ENCODE peak calls at places on chromosomes 13 and 19, in six cellular contexts. T is NCI-H748 treated with DMSO at 0.1 percent for 48 hours; V is NCI-H1417; F is activated naive CD4-positive, alpha-beta T cell treated with Interleukin-2 at 50 U/mL for 16 hours; O is effector memory CD4-positive, alpha-beta T cell; S is astrocyte of the spinal cord. Q is an unnamed sample.

GRCh38 chr13:74191036-74191809 is 57.0 kb upstream of the KLF12 start:
- DNase-seq in T (no peak), V (no peak), F (peak), O (no peak), S (no peak), Q (no peak)

GRCh38 chr19:8393192-8393870 is 3.2 kb downstream of the RAB11B start:
- DNase-seq in T (no peak), V (no peak), F (no peak), O (no peak), S (no peak), Q (no peak)

GRCh38 chr19:16417660-16418596 is 53.8 kb downstream of the EPS15L1 start:
- DNase-seq in T (no peak), V (peak), F (peak), O (peak), S (peak), Q (peak)

GRCh38 chr19:9785367-9786331 is 17.1 kb upstream of the ZNF846 start:
- DNase-seq in T (peak), V (peak), F (peak), O (peak), S (peak), Q (peak)

GRCh38 chr19:28482221-28482620 is 730.7 kb downstream of the UQCRFS1 start:
- DNase-seq in T (no peak), V (no peak), F (no peak), O (no peak), S (no peak), Q (no peak)

GRCh38 chr13:74930402-74931165 is 551.4 kb downstream of the TBC1D4 start:
- DNase-seq in T (no peak), V (no peak), F (no peak), O (no peak), S (peak), Q (no peak)

GRCh38 chr13:23966691-23967615 is 69.7 kb upstream of the C1QTNF9B start:
- DNase-seq in T (no peak), V (no peak), F (peak), O (peak), S (no peak), Q (peak)

GRCh38 chr19:1073063-1073955 is 6.3 kb downstream of the ARHGAP45 start:
- DNase-seq in T (no peak), V (no peak), F (no peak), O (no peak), S (no peak), Q (peak)

GRCh38 chr19:34306213-34306661 is 51.9 kb downstream of the GARRE1 start:
- DNase-seq in T (no peak), V (no peak), F (no peak), O (no peak), S (no peak), Q (no peak)

GRCh38 chr19:11240008-11240444 is 607 bp downstream of the ANGPTL8 start:
- DNase-seq in T (no peak), V (no peak), F (no peak), O (no peak), S (no peak), Q (no peak)

GRCh38 chr13:112777637-112778406 is 88.0 kb downstream of the ATP11A start:
- DNase-seq in T (no peak), V (no peak), F (no peak), O (no peak), S (no peak), Q (no peak)

GRCh38 chr13:45490068-45490467 is 25.3 kb downstream of the COG3 start:
- DNase-seq in T (no peak), V (no peak), F (no peak), O (no peak), S (no peak), Q (no peak)

GRCh38 chr19:18254546-18255500 is 19.4 kb downstream of the IQCN start:
- DNase-seq in T (peak), V (peak), F (no peak), O (no peak), S (no peak), Q (peak)

GRCh38 chr19:42143341-42144234 is 11.3 kb upstream of the POU2F2 start:
- DNase-seq in T (no peak), V (no peak), F (no peak), O (no peak), S (peak), Q (no peak)

GRCh38 chr13:106284358-106284757 is 251.1 kb downstream of the EFNB2 start:
- DNase-seq in T (no peak), V (no peak), F (no peak), O (no peak), S (no peak), Q (no peak)

GRCh38 chr19:34667349-34668076 is 9.4 kb downstream of the SCGB2B2 start:
- DNase-seq in T (peak), V (peak), F (no peak), O (no peak), S (peak), Q (no peak)

Q was measured in mucosa of descending colon.